ENCODE peak calls at places on chromosomes 11 and 22, in four cellular contexts. One of them, this sample, is unnamed.

GRCh38 chr22:20607157-20607907 is 99.9 kb downstream of the MED15 start:
- DNase-seq in cardiac muscle cell: no peak
- DNase-seq in stimulated activated CD4-positive, alpha-beta T cell treated with anti-CD3 and anti-CD28 coated beads, Interleukin-12 subunit alpha, Interleukin-12 subunit beta, amount 100 ng/mL, for 48 hours: no peak
- DNase-seq in NCI-H1436: peak
- DNase-seq in this sample: no peak

GRCh38 chr11:82975882-82976281 is 74.3 kb downstream of the DDIAS start:
- DNase-seq in cardiac muscle cell: no peak
- DNase-seq in stimulated activated CD4-positive, alpha-beta T cell treated with anti-CD3 and anti-CD28 coated beads, Interleukin-12 subunit alpha, Interleukin-12 subunit beta, amount 100 ng/mL, for 48 hours: no peak
- DNase-seq in NCI-H1436: no peak
- DNase-seq in this sample: no peak

GRCh38 chr22:43168416-43169309 is 17.3 kb downstream of the TSPO start:
- DNase-seq in cardiac muscle cell: peak
- DNase-seq in stimulated activated CD4-positive, alpha-beta T cell treated with anti-CD3 and anti-CD28 coated beads, Interleukin-12 subunit alpha, Interleukin-12 subunit beta, amount 100 ng/mL, for 48 hours: no peak
- DNase-seq in NCI-H1436: no peak
- DNase-seq in this sample: no peak

GRCh38 chr11:20374746-20375305 is 11.3 kb downstream of the HTATIP2 start:
- DNase-seq in cardiac muscle cell: no peak
- DNase-seq in stimulated activated CD4-positive, alpha-beta T cell treated with anti-CD3 and anti-CD28 coated beads, Interleukin-12 subunit alpha, Interleukin-12 subunit beta, amount 100 ng/mL, for 48 hours: no peak
- DNase-seq in NCI-H1436: no peak
- DNase-seq in this sample: no peak

GRCh38 chr11:1071571-1072115 is 3.0 kb upstream of the MUC2 start:
- DNase-seq in cardiac muscle cell: no peak
- DNase-seq in stimulated activated CD4-positive, alpha-beta T cell treated with anti-CD3 and anti-CD28 coated beads, Interleukin-12 subunit alpha, Interleukin-12 subunit beta, amount 100 ng/mL, for 48 hours: no peak
- DNase-seq in NCI-H1436: no peak
- DNase-seq in this sample: no peak

GRCh38 chr11:94449437-94449836 is 44.2 kb downstream of the MRE11 start:
- DNase-seq in cardiac muscle cell: peak
- DNase-seq in stimulated activated CD4-positive, alpha-beta T cell treated with anti-CD3 and anti-CD28 coated beads, Interleukin-12 subunit alpha, Interleukin-12 subunit beta, amount 100 ng/mL, for 48 hours: no peak
- DNase-seq in NCI-H1436: peak
- DNase-seq in this sample: no peak

GRCh38 chr11:70070736-70071135 is 7.4 kb upstream of the ANO1 start:
- DNase-seq in cardiac muscle cell: no peak
- DNase-seq in stimulated activated CD4-positive, alpha-beta T cell treated with anti-CD3 and anti-CD28 coated beads, Interleukin-12 subunit alpha, Interleukin-12 subunit beta, amount 100 ng/mL, for 48 hours: no peak
- DNase-seq in NCI-H1436: no peak
- DNase-seq in this sample: no peak

GRCh38 chr11:11845066-11845465 is 3.3 kb downstream of the USP47 start:
- DNase-seq in cardiac muscle cell: no peak
- DNase-seq in stimulated activated CD4-positive, alpha-beta T cell treated with anti-CD3 and anti-CD28 coated beads, Interleukin-12 subunit alpha, Interleukin-12 subunit beta, amount 100 ng/mL, for 48 hours: no peak
- DNase-seq in NCI-H1436: no peak
- DNase-seq in this sample: no peak

GRCh38 chr11:26860411-26860810 is 133.5 kb upstream of the FIBIN start:
- DNase-seq in cardiac muscle cell: peak
- DNase-seq in stimulated activated CD4-positive, alpha-beta T cell treated with anti-CD3 and anti-CD28 coated beads, Interleukin-12 subunit alpha, Interleukin-12 subunit beta, amount 100 ng/mL, for 48 hours: no peak
- DNase-seq in NCI-H1436: no peak
- DNase-seq in this sample: no peak

GRCh38 chr11:1837171-1838076 is 1.4 kb upstream of the TNNI2 start:
- DNase-seq in cardiac muscle cell: peak
- DNase-seq in stimulated activated CD4-positive, alpha-beta T cell treated with anti-CD3 and anti-CD28 coated beads, Interleukin-12 subunit alpha, Interleukin-12 subunit beta, amount 100 ng/mL, for 48 hours: peak
- DNase-seq in NCI-H1436: peak
- DNase-seq in this sample: no peak

GRCh38 chr11:122453586-122453985 is 201.9 kb upstream of the UBASH3B start:
- DNase-seq in cardiac muscle cell: no peak
- DNase-seq in stimulated activated CD4-positive, alpha-beta T cell treated with anti-CD3 and anti-CD28 coated beads, Interleukin-12 subunit alpha, Interleukin-12 subunit beta, amount 100 ng/mL, for 48 hours: no peak
- DNase-seq in NCI-H1436: no peak
- DNase-seq in this sample: no peak